ENCODE peak calls at places on chromosome 12, in eight cellular contexts. N, M, C, D, P, L, E and O are unnamed samples.
A peak's percentile ranks its signal among the peaks of the same experiment; 100 is the strongest.

GRCh38 chr12:117134059-117134458 is 34.8 kb upstream of the TESC start:
- DNase-seq in N (no peak), M (no peak), C (no peak), D (no peak), P (no peak), L (no peak), E (peak; percentile 19), O (no peak)

GRCh38 chr12:78584695-78585094 is 279.9 kb upstream of the SYT1 start:
- DNase-seq in N (no peak), M (no peak), C (no peak), D (no peak), P (no peak), L (peak; percentile 46), E (no peak), O (no peak)

GRCh38 chr12:110102255-110102654 is 21.9 kb upstream of the IFT81 start:
- DNase-seq in N (peak; percentile 50), M (no peak), C (no peak), D (peak; percentile 57), P (no peak), L (peak; percentile 97), E (no peak), O (peak; percentile 22)

GRCh38 chr12:4034926-4035325 is 161.7 kb upstream of the PARP11 start:
- DNase-seq in N (no peak), M (no peak), C (no peak), D (no peak), P (no peak), L (no peak), E (no peak), O (no peak)

GRCh38 chr12:105672171-105672570 is 341.7 kb downstream of the C12orf75 start:
- DNase-seq in N (no peak), M (no peak), C (no peak), D (no peak), P (no peak), L (no peak), E (no peak), O (no peak)

GRCh38 chr12:84157170-84157569 is 755.4 kb downstream of the SLC6A15 start:
- DNase-seq in N (no peak), M (no peak), C (no peak), D (no peak), P (no peak), L (no peak), E (no peak), O (no peak)

GRCh38 chr12:56084958-56085543 is 5.1 kb downstream of the ERBB3 start:
- DNase-seq in N (peak; percentile 44), M (peak; percentile 46), C (no peak), D (no peak), P (peak; percentile 26), L (peak; percentile 54), E (no peak), O (no peak)

GRCh38 chr12:68043446-68043845 is 54.2 kb downstream of the IFNG-AS1 start:
- DNase-seq in N (no peak), M (no peak), C (no peak), D (no peak), P (no peak), L (no peak), E (no peak), O (no peak)

GRCh38 chr12:52495385-52495784 is 2.3 kb upstream of the KRT6A start:
- DNase-seq in N (no peak), M (no peak), C (no peak), D (no peak), P (no peak), L (peak; percentile 19), E (no peak), O (no peak)

GRCh38 chr12:52494518-52494917 is 1.5 kb upstream of the KRT6A start:
- DNase-seq in N (no peak), M (no peak), C (peak; percentile 91), D (peak; percentile 38), P (no peak), L (no peak), E (no peak), O (peak; percentile 66)

GRCh38 chr12:52494100-52494499 is 1.0 kb upstream of the KRT6A start:
- DNase-seq in N (no peak), M (no peak), C (no peak), D (no peak), P (no peak), L (no peak), E (no peak), O (no peak)

GRCh38 chr12:52496054-52496453 is 3.0 kb upstream of the KRT6A start:
- DNase-seq in N (no peak), M (no peak), C (no peak), D (no peak), P (no peak), L (no peak), E (no peak), O (no peak)

GRCh38 chr12:52493172-52493571 is at the start of gene KRT6A:
- DNase-seq in N (no peak), M (no peak), C (peak; percentile 94), D (no peak), P (no peak), L (no peak), E (no peak), O (no peak)
- H3K4me1 ChIP-seq in N (no peaks in the 10 kb centered on the region), M (no peaks in the 10 kb centered on the region), C (peaks cover 38% of the 10 kb centered on the region), D (no peaks in the 10 kb centered on the region), P (no peaks in the 10 kb centered on the region), L (peaks cover 12% of the 10 kb centered on the region), E (no peaks in the 10 kb centered on the region), O (peaks cover 7% of the 10 kb centered on the region)

GRCh38 chr12:93468008-93468371 is 676 bp downstream of the MRPL42 start:
- DNase-seq in N (no peak), M (no peak), C (no peak), D (no peak), P (no peak), L (no peak), E (no peak), O (no peak)

GRCh38 chr12:93461503-93461902 is 5.8 kb upstream of the MRPL42 start:
- DNase-seq in N (no peak), M (no peak), C (no peak), D (no peak), P (no peak), L (no peak), E (no peak), O (no peak)

GRCh38 chr12:93467351-93468007 is at the start of gene MRPL42:
- DNase-seq in N (peak; percentile 95), M (peak; percentile 93), C (peak; percentile 74), D (peak; percentile 89), P (peak; percentile 94), L (peak; percentile 96), E (peak; percentile 91), O (peak; percentile 91)

GRCh38 chr12:93469386-93469785 is 2.1 kb downstream of the MRPL42 start:
- DNase-seq in N (no peak), M (no peak), C (no peak), D (no peak), P (no peak), L (no peak), E (no peak), O (no peak)

GRCh38 chr12:93466625-93467350 is 526 bp upstream of the MRPL42 start:
- DNase-seq in N (no peak), M (no peak), C (no peak), D (no peak), P (no peak), L (no peak), E (no peak), O (no peak)
- H3K27ac ChIP-seq in N (no peak overlapping the region), M (peak overlapping the region; percentile 96), C (peak overlapping the region; percentile 46), D (no peak overlapping the region), P (peak overlapping the region; percentile 95), L (peak overlapping the region; percentile 94), E (peak overlapping the region; percentile 88), O (no peak overlapping the region)

GRCh38 chr12:13661005-13661887 is 320.2 kb downstream of the GRIN2B start:
- DNase-seq in N (peak; percentile 71), M (peak; percentile 61), C (no peak), D (peak; percentile 37), P (peak; percentile 50), L (peak; percentile 69), E (no peak), O (peak; percentile 14)
- TF ChIP-seq CTCF in N (peak; percentile 80), M (peak; percentile 77), C (peak; percentile 50), D (peak; percentile 85), P (peak; percentile 74), L (peak; percentile 80), E (peak; percentile 45), O (peak; percentile 83)

GRCh38 chr12:75997658-75998057 is 33.9 kb downstream of the PHLDA1 start:
- DNase-seq in N (no peak), M (no peak), C (no peak), D (no peak), P (no peak), L (no peak), E (no peak), O (no peak)
- H3K4me1 ChIP-seq in N (no peaks in the 10 kb centered on the region), M (no peaks in the 10 kb centered on the region), C (peaks cover 38% of the 10 kb centered on the region), D (no peaks in the 10 kb centered on the region), P (no peaks in the 10 kb centered on the region), L (peaks cover 4% of the 10 kb centered on the region), E (no peaks in the 10 kb centered on the region), O (no peaks in the 10 kb centered on the region)

DNA sequence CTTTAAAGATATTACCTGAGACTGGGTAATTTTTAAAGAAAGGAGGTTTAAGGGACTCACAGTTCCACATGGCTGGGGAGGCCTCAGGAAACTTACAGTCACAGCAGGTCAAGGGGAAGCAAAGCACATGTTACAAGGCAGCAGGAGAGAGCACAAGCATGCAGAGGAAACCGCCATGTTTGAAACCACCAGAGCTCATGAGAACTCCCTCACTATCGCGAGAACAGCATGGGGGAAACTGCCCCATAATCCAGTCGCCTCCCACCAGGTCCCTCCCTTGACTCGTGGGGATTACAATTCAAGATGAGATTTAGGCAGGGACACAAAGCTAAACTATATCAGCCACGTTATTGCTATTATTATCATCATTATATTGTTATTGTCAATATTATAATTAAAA is 138.8 kb downstream of the RIMBP2 start:
- DNase-seq in N (no peak), M (no peak), C (no peak), D (no peak), P (no peak), L (no peak), E (no peak), O (no peak)
- H3K27ac ChIP-seq in N (no peak overlapping the region), M (no peak overlapping the region), C (no peak overlapping the region), D (no peak overlapping the region), P (no peak overlapping the region), L (no peak overlapping the region), E (no peak overlapping the region), O (no peak overlapping the region)